ENCODE peak calls at places on chromosome 12, in eight cellular contexts. S is mammary epithelial cell, T is heart left ventricle, A is neural progenitor cell, K is esophagus squamous epithelium, I is AG04450, H is pancreas, Q is esophagus muscularis mucosa. C is an unnamed sample.

GRCh38 chr12:130917607-130918006 is 36.1 kb upstream of the ADGRD1 start:
- DNase-seq in S (no peak), T (no peak), A (no peak), K (no peak), I (no peak), H (no peak), Q (no peak), C (no peak)

GRCh38 chr12:116559330-116560080 is at the start of gene MAP1LC3B2:
- DNase-seq in S (peak; percentile 99), T (peak; percentile 59), A (peak; percentile 30), K (peak; percentile 68), I (no peak), H (peak; percentile 42), Q (no peak), C (peak; percentile 75)

GRCh38 chr12:16833376-16833775 is 227.4 kb upstream of the LMO3 start:
- DNase-seq in S (no peak), T (no peak), A (no peak), K (no peak), I (no peak), H (no peak), Q (no peak), C (no peak)

GRCh38 chr12:70002097-70002911 is 177.3 kb downstream of the MYRFL start:
- DNase-seq in S (no peak), T (peak; percentile 49), A (no peak), K (no peak), I (no peak), H (no peak), Q (no peak), C (no peak)

GRCh38 chr12:24911284-24911791 is 37.6 kb downstream of the BCAT1 start:
- DNase-seq in S (no peak), T (no peak), A (no peak), K (no peak), I (peak; percentile 89), H (no peak), Q (no peak), C (no peak)

GRCh38 chr12:1360812-1361211 is 233.6 kb downstream of the FBXL14 start:
- DNase-seq in S (peak; percentile 28), T (no peak), A (no peak), K (no peak), I (peak; percentile 71), H (no peak), Q (no peak), C (no peak)

GRCh38 chr12:130846386-130846785 is 7.3 kb upstream of the STX2 start:
- DNase-seq in S (no peak), T (no peak), A (no peak), K (no peak), I (no peak), H (no peak), Q (no peak), C (no peak)

GRCh38 chr12:96044017-96044985 is 8.9 kb upstream of the LTA4H start:
- DNase-seq in S (peak; percentile 43), T (no peak), A (no peak), K (no peak), I (peak; percentile 39), H (no peak), Q (no peak), C (no peak)

GRCh38 chr12:6364037-6364360 is 11.4 kb downstream of the SCNN1A start:
- DNase-seq in S (no peak), T (no peak), A (no peak), K (no peak), I (no peak), H (no peak), Q (no peak), C (no peak)

GRCh38 chr12:62917939-62918338 is 17.0 kb downstream of the PPM1H start:
- DNase-seq in S (no peak), T (no peak), A (no peak), K (no peak), I (no peak), H (no peak), Q (peak; percentile 31), C (no peak)

GRCh38 chr12:25675808-25676207 is 122.7 kb upstream of the LMNTD1 start:
- DNase-seq in S (no peak), T (no peak), A (peak; percentile 54), K (no peak), I (no peak), H (no peak), Q (no peak), C (no peak)

GRCh38 chr12:18955594-18955993 is 173.9 kb upstream of the PLEKHA5 start:
- DNase-seq in S (peak; percentile 3), T (no peak), A (no peak), K (no peak), I (no peak), H (no peak), Q (no peak), C (no peak)

GRCh38 chr12:29208935-29209701 is 60.0 kb downstream of the FAR2 start:
- DNase-seq in S (no peak), T (no peak), A (no peak), K (no peak), I (no peak), H (no peak), Q (no peak), C (no peak)

GRCh38 chr12:79988368-79988767 is 53.5 kb upstream of the PPP1R12A start:
- DNase-seq in S (no peak), T (no peak), A (no peak), K (no peak), I (no peak), H (no peak), Q (no peak), C (no peak)

GRCh38 chr12:62205348-62205747 is 54.9 kb upstream of the USP15 start:
- DNase-seq in S (no peak), T (no peak), A (no peak), K (no peak), I (no peak), H (no peak), Q (no peak), C (no peak)

GRCh38 chr12:132399092-132400010 is 70.0 kb upstream of the GALNT9 start:
- DNase-seq in S (no peak), T (peak; percentile 18), A (no peak), K (no peak), I (no peak), H (no peak), Q (no peak), C (peak; percentile 31)

GRCh38 chr12:20142956-20143355 is 225.4 kb upstream of the PDE3A start:
- DNase-seq in S (no peak), T (no peak), A (no peak), K (no peak), I (no peak), H (no peak), Q (no peak), C (no peak)

GRCh38 chr12:11771895-11772502 is 122.5 kb downstream of the ETV6 start:
- DNase-seq in S (peak; percentile 85), T (no peak), A (no peak), K (no peak), I (no peak), H (no peak), Q (no peak), C (no peak)

GRCh38 chr12:67650528-67651379 is 2.2 kb downstream of the DYRK2 start:
- DNase-seq in S (no peak), T (no peak), A (no peak), K (no peak), I (no peak), H (no peak), Q (no peak), C (no peak)

GRCh38 chr12:67650127-67650495 is 1.6 kb downstream of the DYRK2 start:
- DNase-seq in S (no peak), T (peak; percentile 65), A (peak; percentile 11), K (no peak), I (no peak), H (peak; percentile 48), Q (no peak), C (no peak)

GRCh38 chr12:67649165-67650126 is 901 bp downstream of the DYRK2 start:
- DNase-seq in S (no peak), T (peak; percentile 55), A (peak; percentile 57), K (no peak), I (no peak), H (peak; percentile 33), Q (no peak), C (peak; percentile 64)

GRCh38 chr12:67648306-67649164 is at the start of gene DYRK2:
- DNase-seq in S (peak; percentile 72), T (peak; percentile 91), A (peak; percentile 92), K (peak; percentile 17), I (no peak), H (peak; percentile 76), Q (no peak), C (peak; percentile 86)

DNA sequence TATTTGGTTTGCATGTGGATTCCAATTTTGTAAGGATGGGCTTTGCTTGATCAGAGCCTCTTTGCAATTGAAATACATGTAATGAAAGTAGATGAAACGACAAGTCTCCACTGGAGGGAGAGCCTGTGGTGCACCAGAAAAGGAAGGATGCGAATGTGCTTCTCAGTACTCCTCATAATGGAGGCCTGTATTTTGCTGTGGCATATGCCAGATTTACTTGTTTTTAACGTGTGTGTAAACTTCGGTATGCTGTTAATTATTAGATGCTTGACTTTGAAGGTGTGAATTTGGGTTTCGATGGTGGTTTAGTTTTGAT is 2.8 kb downstream of the DYRK2 start:
- DNase-seq in S (peak; percentile 23), T (no peak), A (peak; percentile 10), K (no peak), I (no peak), H (no peak), Q (no peak), C (no peak)
- H3K4me3 ChIP-seq in S (no peak overlapping the region), T (peak overlapping the region; percentile 81), A (peak overlapping the region; percentile 99), K (peak overlapping the region; percentile 91), I (peak overlapping the region; percentile 80), H (no peak overlapping the region), Q (peak overlapping the region; percentile 100), C (peak overlapping the region; percentile 92)

DNA sequence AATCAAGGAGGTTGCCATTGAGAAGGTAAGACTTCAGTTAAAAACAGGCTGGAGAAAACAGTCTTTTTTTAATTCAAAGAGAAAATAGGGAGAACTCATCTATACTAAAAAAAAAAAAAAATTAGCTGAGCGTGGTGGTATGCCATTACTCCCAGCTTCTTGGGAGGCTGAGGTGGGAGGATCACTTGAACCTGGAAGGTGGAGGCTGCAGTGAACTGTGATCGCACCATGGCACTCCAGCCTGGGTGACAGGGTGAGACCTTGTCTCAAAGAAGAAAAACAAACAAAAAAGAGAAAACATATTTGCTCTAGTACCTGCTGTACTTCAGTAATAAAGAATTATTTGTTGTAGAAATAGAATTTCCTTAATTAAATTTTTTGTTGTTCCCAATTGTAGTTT is 68.6 kb downstream of the DNAH10 start:
- DNase-seq in S (no peak), T (no peak), A (no peak), K (no peak), I (no peak), H (no peak), Q (no peak), C (no peak)
- H3K9me3 ChIP-seq in S (peaks cover 4% of the 10 kb centered on the region), T (no peaks in the 10 kb centered on the region), A (peaks cover 7% of the 10 kb centered on the region), K (no peaks in the 10 kb centered on the region), I (peaks cover 7% of the 10 kb centered on the region), H (no peaks in the 10 kb centered on the region), Q (peaks cover 15% of the 10 kb centered on the region), C (no peaks in the 10 kb centered on the region)

GRCh38 chr12:27383429-27384260 is 51.0 kb downstream of the BMAL2 start:
- DNase-seq in S (peak; percentile 83), T (peak; percentile 64), A (peak; percentile 81), K (no peak), I (peak; percentile 63), H (peak; percentile 81), Q (peak; percentile 93), C (peak; percentile 67)
- TF ChIP-seq CTCF in S (peak; percentile 96), T (peak; percentile 74), A (peak; percentile 89), K (peak; percentile 81), I (peak; percentile 93), H (peak; percentile 77), Q (peak; percentile 76), C (peak; percentile 86)

DNA sequence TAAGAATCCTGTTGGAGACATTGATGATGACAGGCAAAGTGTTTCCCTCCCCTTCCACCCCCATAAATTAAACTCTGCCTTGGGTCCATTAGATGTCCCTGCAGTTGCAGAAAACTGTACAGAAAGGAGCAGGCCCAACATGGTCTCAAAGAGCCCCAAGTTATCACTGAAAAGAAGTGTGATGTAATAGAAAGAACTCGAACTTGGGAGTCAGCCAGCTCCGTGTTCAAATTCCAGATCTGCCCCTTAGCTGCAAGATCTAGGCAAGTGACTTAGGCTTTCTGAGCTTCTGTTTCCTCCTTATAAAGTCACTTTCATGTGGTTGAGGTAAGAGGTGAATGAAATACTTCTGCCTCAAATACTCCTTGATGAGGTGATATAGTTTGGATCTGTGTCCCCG is 49.6 kb upstream of the CEP83 start:
- DNase-seq in S (no peak), T (no peak), A (no peak), K (no peak), I (no peak), H (no peak), Q (no peak), C (no peak)
- H3K4me3 ChIP-seq in S (no peak overlapping the region), T (no peak overlapping the region), A (no peak overlapping the region), K (no peak overlapping the region), I (no peak overlapping the region), H (no peak overlapping the region), Q (no peak overlapping the region), C (no peak overlapping the region)

C was measured in lower lobe of right lung.